ENCODE peak calls at places on chromosomes 12 and 14, in five cellular contexts. One of them, this sample, is unnamed.
A peak's percentile ranks its signal among the peaks of the same experiment; 100 is the strongest.

GRCh38 chr12:916240-916639 is 33.3 kb downstream of the RAD52 start:
- DNase-seq in fibroblast of lung: no peak
- DNase-seq in cardiac muscle cell: no peak
- DNase-seq in tibial nerve: no peak
- DNase-seq in endothelial cell of umbilical vein: no peak
- DNase-seq in this sample: no peak

GRCh38 chr14:103393687-103394626 is 8.7 kb downstream of the MARK3 start:
- DNase-seq in cardiac muscle cell: peak; percentile 46
- DNase-seq in tibial nerve: no peak
- DNase-seq in endothelial cell of umbilical vein: peak; percentile 38
- DNase-seq in fibroblast of lung: peak; percentile 51
- DNase-seq in this sample: peak; percentile 56

GRCh38 chr14:22820731-22821130 is 5.5 kb upstream of the SLC7A7 start:
- DNase-seq in fibroblast of lung: peak; percentile 40
- DNase-seq in endothelial cell of umbilical vein: no peak
- DNase-seq in cardiac muscle cell: no peak
- DNase-seq in tibial nerve: no peak
- DNase-seq in this sample: no peak

GRCh38 chr12:31923063-31923412 is 36.2 kb upstream of the RESF1 start:
- DNase-seq in cardiac muscle cell: no peak
- DNase-seq in endothelial cell of umbilical vein: no peak
- DNase-seq in fibroblast of lung: no peak
- DNase-seq in tibial nerve: no peak
- DNase-seq in this sample: no peak

GRCh38 chr14:104316723-104317499 is 178.5 kb downstream of the KIF26A start:
- DNase-seq in cardiac muscle cell: no peak
- DNase-seq in tibial nerve: no peak
- DNase-seq in fibroblast of lung: no peak
- DNase-seq in endothelial cell of umbilical vein: no peak
- DNase-seq in this sample: no peak

GRCh38 chr12:108312073-108312884 is 26.8 kb downstream of the CMKLR1 start:
- DNase-seq in cardiac muscle cell: no peak
- DNase-seq in endothelial cell of umbilical vein: no peak
- DNase-seq in fibroblast of lung: no peak
- DNase-seq in tibial nerve: no peak
- DNase-seq in this sample: no peak

GRCh38 chr14:104805941-104806624 is 5.2 kb downstream of the ZBTB42 start:
- DNase-seq in endothelial cell of umbilical vein: no peak
- DNase-seq in cardiac muscle cell: no peak
- DNase-seq in fibroblast of lung: no peak
- DNase-seq in tibial nerve: no peak
- DNase-seq in this sample: no peak

GRCh38 chr12:92695056-92695455 is 7.7 kb upstream of the PLEKHG7 start:
- DNase-seq in cardiac muscle cell: no peak
- DNase-seq in fibroblast of lung: no peak
- DNase-seq in endothelial cell of umbilical vein: no peak
- DNase-seq in tibial nerve: no peak
- DNase-seq in this sample: no peak

GRCh38 chr12:45379261-45379660 is 163.4 kb downstream of the ANO6 start:
- DNase-seq in fibroblast of lung: peak; percentile 17
- DNase-seq in cardiac muscle cell: no peak
- DNase-seq in endothelial cell of umbilical vein: peak; percentile 89
- DNase-seq in tibial nerve: no peak
- DNase-seq in this sample: no peak

GRCh38 chr14:60151715-60152114 is 13.5 kb downstream of the DHRS7 start:
- DNase-seq in cardiac muscle cell: no peak
- DNase-seq in tibial nerve: peak; percentile 55
- DNase-seq in fibroblast of lung: peak; percentile 77
- DNase-seq in endothelial cell of umbilical vein: peak; percentile 53
- DNase-seq in this sample: peak; percentile 89

GRCh38 chr12:31562594-31563328 is 28.2 kb downstream of the DENND5B start:
- DNase-seq in endothelial cell of umbilical vein: no peak
- DNase-seq in tibial nerve: no peak
- DNase-seq in cardiac muscle cell: no peak
- DNase-seq in fibroblast of lung: no peak
- DNase-seq in this sample: no peak

GRCh38 chr14:20630340-20631022 is 11.0 kb downstream of the OR6S1 start:
- DNase-seq in fibroblast of lung: peak; percentile 27
- DNase-seq in endothelial cell of umbilical vein: peak; percentile 28
- DNase-seq in tibial nerve: no peak
- DNase-seq in cardiac muscle cell: peak; percentile 40
- DNase-seq in this sample: peak; percentile 72

GRCh38 chr12:120399531-120399930 is 30.6 kb upstream of the MSI1 start:
- DNase-seq in cardiac muscle cell: no peak
- DNase-seq in endothelial cell of umbilical vein: no peak
- DNase-seq in fibroblast of lung: peak; percentile 75
- DNase-seq in tibial nerve: no peak
- DNase-seq in this sample: no peak

GRCh38 chr12:113688313-113688712 is 216.6 kb upstream of the LHX5 start:
- DNase-seq in endothelial cell of umbilical vein: no peak
- DNase-seq in tibial nerve: no peak
- DNase-seq in fibroblast of lung: no peak
- DNase-seq in cardiac muscle cell: no peak
- DNase-seq in this sample: no peak
- H3K4me3 ChIP-seq in endothelial cell of umbilical vein: no peak overlapping the region
- H3K4me3 ChIP-seq in tibial nerve: no peak overlapping the region
- H3K4me3 ChIP-seq in fibroblast of lung: no peak overlapping the region
- H3K4me3 ChIP-seq in cardiac muscle cell: no peak overlapping the region
- H3K4me3 ChIP-seq in this sample: no peak overlapping the region

GRCh38 chr14:50530358-50530757 is 2.0 kb downstream of the MAP4K5 start:
- DNase-seq in fibroblast of lung: peak; percentile 73
- DNase-seq in tibial nerve: no peak
- DNase-seq in cardiac muscle cell: no peak
- DNase-seq in endothelial cell of umbilical vein: peak; percentile 48
- DNase-seq in this sample: no peak
- H3K4me3 ChIP-seq in fibroblast of lung: peak overlapping the region; percentile 53
- H3K4me3 ChIP-seq in tibial nerve: peak overlapping the region; percentile 95
- H3K4me3 ChIP-seq in cardiac muscle cell: peak overlapping the region; percentile 95
- H3K4me3 ChIP-seq in endothelial cell of umbilical vein: peak overlapping the region; percentile 90
- H3K4me3 ChIP-seq in this sample: peak overlapping the region; percentile 91

DNA sequence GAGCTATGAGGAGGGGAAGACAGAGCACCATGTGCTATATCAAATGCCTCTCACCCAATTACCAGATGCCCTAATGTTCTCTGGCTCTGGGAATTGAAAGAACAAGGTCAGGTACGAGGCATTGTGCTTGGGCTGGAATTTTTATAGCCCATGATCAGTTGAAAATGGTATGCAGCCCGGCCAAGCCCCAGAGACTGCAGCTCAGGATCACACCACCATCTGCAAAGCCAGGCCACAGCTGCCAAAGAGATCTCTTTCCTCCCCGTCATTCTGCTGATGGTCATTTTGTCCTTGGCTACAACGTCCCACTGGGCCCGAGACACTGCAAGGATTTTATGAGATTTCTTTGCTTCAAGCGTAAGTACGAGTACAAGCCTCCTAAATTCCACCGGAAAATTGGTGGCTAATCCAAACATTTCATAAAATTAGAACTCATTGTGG is 15.2 kb downstream of the NUAK1 start:
- DNase-seq in endothelial cell of umbilical vein: no peak
- DNase-seq in cardiac muscle cell: no peak
- DNase-seq in fibroblast of lung: no peak
- DNase-seq in tibial nerve: peak; percentile 61
- DNase-seq in this sample: no peak
- H3K4me3 ChIP-seq in endothelial cell of umbilical vein: no peak overlapping the region
- H3K4me3 ChIP-seq in cardiac muscle cell: no peak overlapping the region
- H3K4me3 ChIP-seq in fibroblast of lung: no peak overlapping the region
- H3K4me3 ChIP-seq in tibial nerve: no peak overlapping the region
- H3K4me3 ChIP-seq in this sample: no peak overlapping the region

GRCh38 chr14:32436993-32437392 is 107.9 kb downstream of the AKAP6 start:
- DNase-seq in fibroblast of lung: no peak
- DNase-seq in tibial nerve: no peak
- DNase-seq in endothelial cell of umbilical vein: no peak
- DNase-seq in cardiac muscle cell: no peak
- DNase-seq in this sample: no peak

GRCh38 chr14:32434880-32435279 is 105.8 kb downstream of the AKAP6 start:
- DNase-seq in cardiac muscle cell: no peak
- DNase-seq in tibial nerve: no peak
- DNase-seq in endothelial cell of umbilical vein: no peak
- DNase-seq in fibroblast of lung: no peak
- DNase-seq in this sample: no peak

GRCh38 chr14:32432813-32433538 is 103.9 kb downstream of the AKAP6 start:
- DNase-seq in endothelial cell of umbilical vein: no peak
- DNase-seq in cardiac muscle cell: no peak
- DNase-seq in tibial nerve: no peak
- DNase-seq in fibroblast of lung: no peak
- DNase-seq in this sample: no peak

GRCh38 chr14:32434180-32434579 is 105.1 kb downstream of the AKAP6 start:
- DNase-seq in tibial nerve: no peak
- DNase-seq in fibroblast of lung: no peak
- DNase-seq in endothelial cell of umbilical vein: no peak
- DNase-seq in cardiac muscle cell: no peak
- DNase-seq in this sample: no peak

DNA sequence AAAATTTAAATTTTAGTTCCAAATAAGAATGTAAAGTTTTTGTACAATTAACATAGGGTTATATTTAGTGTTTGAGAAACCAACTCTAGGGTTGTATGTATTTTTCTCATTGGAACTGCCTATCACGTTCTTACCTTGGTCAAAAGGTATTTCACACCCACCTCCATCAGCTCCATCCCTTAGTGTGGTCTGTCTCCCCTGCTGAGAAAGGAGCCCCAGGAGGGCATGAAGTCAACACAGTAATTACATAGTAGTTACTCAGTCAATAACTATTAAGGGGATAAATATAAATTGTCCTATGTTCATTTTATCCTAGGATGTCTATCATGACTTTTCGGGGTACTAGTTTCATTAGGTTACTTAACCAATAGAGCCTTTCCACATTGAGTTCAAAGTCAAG is 106.3 kb downstream of the AKAP6 start:
- DNase-seq in cardiac muscle cell: no peak
- DNase-seq in fibroblast of lung: no peak
- DNase-seq in tibial nerve: no peak
- DNase-seq in endothelial cell of umbilical vein: no peak
- DNase-seq in this sample: no peak
- H3K4me3 ChIP-seq in cardiac muscle cell: no peak overlapping the region
- H3K4me3 ChIP-seq in fibroblast of lung: no peak overlapping the region
- H3K4me3 ChIP-seq in tibial nerve: no peak overlapping the region
- H3K4me3 ChIP-seq in endothelial cell of umbilical vein: no peak overlapping the region
- H3K4me3 ChIP-seq in this sample: no peak overlapping the region

GRCh38 chr12:64616221-64616620 is 5.9 kb downstream of the RASSF3 start:
- DNase-seq in fibroblast of lung: peak; percentile 70
- DNase-seq in cardiac muscle cell: no peak
- DNase-seq in tibial nerve: no peak
- DNase-seq in endothelial cell of umbilical vein: peak; percentile 37
- DNase-seq in this sample: no peak

GRCh38 chr12:64618953-64619590 is 8.8 kb downstream of the RASSF3 start:
- DNase-seq in tibial nerve: no peak
- DNase-seq in endothelial cell of umbilical vein: peak; percentile 53
- DNase-seq in fibroblast of lung: peak; percentile 37
- DNase-seq in cardiac muscle cell: no peak
- DNase-seq in this sample: peak; percentile 45

GRCh38 chr12:64624035-64624434 is 13.7 kb downstream of the RASSF3 start:
- DNase-seq in cardiac muscle cell: no peak
- DNase-seq in endothelial cell of umbilical vein: no peak
- DNase-seq in fibroblast of lung: no peak
- DNase-seq in tibial nerve: no peak
- DNase-seq in this sample: no peak

GRCh38 chr12:64625243-64626077 is 15.2 kb downstream of the RASSF3 start:
- DNase-seq in tibial nerve: no peak
- DNase-seq in endothelial cell of umbilical vein: peak; percentile 96
- DNase-seq in cardiac muscle cell: peak; percentile 32
- DNase-seq in fibroblast of lung: peak; percentile 93
- DNase-seq in this sample: peak; percentile 94

DNA sequence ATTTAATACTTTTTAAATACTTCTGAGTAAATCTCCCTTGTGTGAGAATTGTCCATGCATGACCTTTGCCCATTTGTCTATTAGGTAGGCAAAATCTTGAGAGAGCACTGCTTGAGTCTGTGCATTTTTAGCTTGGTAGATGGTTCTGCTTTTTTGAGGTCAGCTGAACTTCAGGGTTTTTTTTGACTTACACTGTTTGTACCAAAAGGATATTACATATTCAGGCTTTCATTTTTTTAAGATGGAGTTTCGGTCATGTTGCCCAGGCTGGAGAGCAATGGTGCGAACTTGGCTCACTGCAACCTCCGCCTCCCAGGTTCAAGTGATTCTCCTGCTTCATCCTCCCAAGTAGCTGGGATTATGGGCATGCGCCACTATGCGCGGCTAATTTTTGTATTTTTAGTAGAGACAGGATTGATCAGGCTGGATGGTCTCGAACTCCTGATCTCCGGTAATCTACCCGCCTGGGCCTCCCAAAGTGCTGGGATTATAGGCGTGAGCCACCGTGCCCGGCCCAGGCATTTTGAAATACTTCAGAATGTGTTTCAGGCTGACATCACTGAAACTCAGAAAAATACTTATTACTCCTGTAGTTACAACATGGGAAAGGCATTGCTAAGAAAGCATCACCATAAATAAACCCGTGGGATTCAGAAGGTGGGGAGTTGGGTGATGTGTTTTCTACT is 11.1 kb downstream of the RASSF3 start:
- DNase-seq in fibroblast of lung: peak; percentile 58
- DNase-seq in endothelial cell of umbilical vein: peak; percentile 25
- DNase-seq in tibial nerve: no peak
- DNase-seq in cardiac muscle cell: no peak
- DNase-seq in this sample: no peak
- H3K4me3 ChIP-seq in fibroblast of lung: no peak overlapping the region
- H3K4me3 ChIP-seq in endothelial cell of umbilical vein: no peak overlapping the region
- H3K4me3 ChIP-seq in tibial nerve: no peak overlapping the region
- H3K4me3 ChIP-seq in cardiac muscle cell: no peak overlapping the region
- H3K4me3 ChIP-seq in this sample: no peak overlapping the region

DNA sequence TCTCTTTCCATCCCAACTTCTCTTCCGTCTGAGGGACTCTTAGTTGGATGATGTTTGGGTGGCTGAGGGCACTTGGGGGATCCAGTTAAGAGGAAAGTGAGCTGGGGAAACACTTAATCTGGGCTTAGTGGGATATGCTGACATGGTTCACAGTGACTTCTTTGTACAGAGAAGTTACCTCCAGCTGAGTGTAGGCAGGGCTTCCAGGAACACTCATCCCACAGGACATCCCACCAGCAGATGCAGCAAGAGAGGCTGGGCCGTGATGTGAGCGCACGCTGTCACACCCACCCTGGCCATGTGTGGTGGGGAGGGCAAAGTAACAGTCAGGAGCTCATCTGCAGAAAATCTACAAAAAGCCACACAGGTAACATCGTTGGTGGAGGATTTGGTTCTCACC is 832 bp upstream of the CACNA2D4 start:
- DNase-seq in cardiac muscle cell: no peak
- DNase-seq in tibial nerve: no peak
- DNase-seq in fibroblast of lung: no peak
- DNase-seq in endothelial cell of umbilical vein: no peak
- DNase-seq in this sample: peak; percentile 10
- H3K4me3 ChIP-seq in cardiac muscle cell: no peak overlapping the region
- H3K4me3 ChIP-seq in tibial nerve: no peak overlapping the region
- H3K4me3 ChIP-seq in fibroblast of lung: no peak overlapping the region
- H3K4me3 ChIP-seq in endothelial cell of umbilical vein: no peak overlapping the region
- H3K4me3 ChIP-seq in this sample: no peak overlapping the region